ENCODE peak calls at places on chromosome 9, in five cellular contexts. B is HFFc6, A is heart right ventricle, G is colonic mucosa, H is AG04449. D is an unnamed sample.

GRCh38 chr9:102911185-102911584 is 83.9 kb upstream of the CYLC2 start:
- DNase-seq in G (no peak), B (no peak), H (no peak), A (no peak), D (no peak)

GRCh38 chr9:95197692-95198271 is 119.7 kb downstream of the FANCC start:
- DNase-seq in A (no peak), B (peak), G (no peak), H (peak), D (no peak)

GRCh38 chr9:89871871-89872331 is 267.1 kb downstream of the GADD45G start:
- DNase-seq in A (peak), G (no peak), B (no peak), H (no peak), D (no peak)

GRCh38 chr9:34612788-34613390 is 992 bp upstream of the RPP25L start:
- DNase-seq in B (peak), A (peak), H (no peak), G (peak), D (peak)

GRCh38 chr9:73149371-73150067 is 2.1 kb upstream of the ANXA1 start:
- DNase-seq in A (no peak), H (peak), G (no peak), B (peak), D (no peak)

GRCh38 chr9:129887210-129888084 is 52.2 kb downstream of the USP20 start:
- DNase-seq in H (no peak), B (peak), G (no peak), A (peak), D (no peak)

GRCh38 chr9:7656648-7657047 is 142.9 kb downstream of the DMAC1 start:
- DNase-seq in A (peak), B (no peak), H (no peak), G (peak), D (peak)

GRCh38 chr9:84500218-84500617 is 159.7 kb upstream of the SLC28A3 start:
- DNase-seq in H (no peak), A (no peak), G (no peak), B (no peak), D (no peak)

GRCh38 chr9:100515578-100516494 is 42.9 kb downstream of the TMEFF1 start:
- DNase-seq in B (no peak), A (no peak), G (no peak), H (no peak), D (no peak)

GRCh38 chr9:87034891-87035290 is 87.6 kb upstream of the GAS1 start:
- DNase-seq in H (no peak), A (no peak), B (no peak), G (no peak), D (no peak)

GRCh38 chr9:29799227-29799626 is 2225.9 kb upstream of the C9orf72 start:
- DNase-seq in H (no peak), G (no peak), A (no peak), B (no peak), D (no peak)

GRCh38 chr9:4235951-4236804 is 63.7 kb downstream of the GLIS3 start:
- DNase-seq in H (no peak), A (no peak), G (no peak), B (peak), D (peak)

GRCh38 chr9:132768932-132769894 is 98.9 kb downstream of the GTF3C4 start:
- DNase-seq in B (peak), G (peak), A (peak), H (no peak), D (peak)

GRCh38 chr9:89278997-89279739 is 31.8 kb upstream of the CKS2 start:
- DNase-seq in G (peak), H (peak), B (peak), A (peak), D (peak)

GRCh38 chr9:97984188-97985057 is 1.3 kb downstream of the ANP32B start:
- DNase-seq in G (peak), A (peak), B (peak), H (no peak), D (peak)

GRCh38 chr9:4923580-4924544 is 61.2 kb upstream of the JAK2 start:
- DNase-seq in H (no peak), B (peak), A (no peak), G (no peak), D (peak)

GRCh38 chr9:35481347-35481975 is 8.4 kb upstream of the RUSC2 start:
- DNase-seq in G (peak), H (no peak), B (peak), A (peak), D (peak)

GRCh38 chr9:127213859-127214258 is 50.7 kb upstream of the GARNL3 start:
- DNase-seq in G (no peak), B (no peak), H (no peak), A (no peak), D (no peak)

GRCh38 chr9:112380102-112380581 is at the start of gene HSDL2:
- DNase-seq in A (peak), H (no peak), B (peak), G (peak), D (no peak)

GRCh38 chr9:131524578-131525315 is 6.3 kb downstream of the UCK1 start:
- DNase-seq in A (no peak), B (peak), H (no peak), G (no peak), D (no peak)

GRCh38 chr9:68637020-68637419 is 68.0 kb upstream of the PIP5K1B start:
- DNase-seq in G (peak), H (no peak), A (no peak), B (no peak), D (peak)

GRCh38 chr9:90290716-90291485 is 351.7 kb downstream of the DIRAS2 start:
- DNase-seq in A (no peak), G (no peak), B (no peak), H (no peak), D (no peak)

GRCh38 chr9:95024097-95024671 is 293.3 kb downstream of the FANCC start:
- DNase-seq in G (no peak), H (no peak), B (no peak), A (no peak), D (no peak)

GRCh38 chr9:99445377-99445891 is 223.4 kb downstream of the SEC61B start:
- DNase-seq in G (no peak), A (peak), B (peak), H (peak), D (no peak)

GRCh38 chr9:108991479-108991878 is 21.8 kb downstream of the CTNNAL1 start:
- DNase-seq in G (no peak), B (no peak), H (no peak), A (no peak), D (no peak)

GRCh38 chr9:131583342-131583645 is 38.0 kb downstream of the PRRT1B start:
- DNase-seq in G (no peak), A (no peak), B (no peak), H (no peak), D (no peak)

GRCh38 chr9:101026824-101027223 is 1.7 kb upstream of the PLPPR1 start:
- DNase-seq in A (no peak), H (no peak), B (no peak), G (peak), D (no peak)

GRCh38 chr9:22256381-22256780 is 190.2 kb upstream of the DMRTA1 start:
- DNase-seq in B (no peak), A (no peak), H (no peak), G (no peak), D (no peak)

GRCh38 chr9:124209279-124209678 is 48.5 kb upstream of the NEK6 start:
- DNase-seq in A (no peak), B (no peak), G (no peak), H (no peak), D (no peak)

GRCh38 chr9:85940832-85941616 is at the start of gene NAA35:
- DNase-seq in H (peak), A (peak), B (peak), G (peak), D (peak)
- TF ChIP-seq CTCF in H (no peak), A (no peak), B (no peak), G (no peak), D (no peak)

GRCh38 chr9:79233542-79233941 is 338.2 kb upstream of the TLE4 start:
- DNase-seq in G (no peak), A (no peak), H (no peak), B (peak), D (no peak)
- TF ChIP-seq CTCF in G (no peak), A (peak), H (peak), B (peak), D (no peak)

GRCh38 chr9:36535106-36535505 is 37.6 kb upstream of the MELK start:
- DNase-seq in B (no peak), A (no peak), G (no peak), H (no peak), D (no peak)

GRCh38 chr9:36532353-36532752 is 40.3 kb upstream of the MELK start:
- DNase-seq in B (no peak), H (no peak), A (no peak), G (no peak), D (no peak)

GRCh38 chr9:36542355-36542754 is 30.3 kb upstream of the MELK start:
- DNase-seq in B (no peak), G (no peak), H (no peak), A (no peak), D (no peak)

DNA sequence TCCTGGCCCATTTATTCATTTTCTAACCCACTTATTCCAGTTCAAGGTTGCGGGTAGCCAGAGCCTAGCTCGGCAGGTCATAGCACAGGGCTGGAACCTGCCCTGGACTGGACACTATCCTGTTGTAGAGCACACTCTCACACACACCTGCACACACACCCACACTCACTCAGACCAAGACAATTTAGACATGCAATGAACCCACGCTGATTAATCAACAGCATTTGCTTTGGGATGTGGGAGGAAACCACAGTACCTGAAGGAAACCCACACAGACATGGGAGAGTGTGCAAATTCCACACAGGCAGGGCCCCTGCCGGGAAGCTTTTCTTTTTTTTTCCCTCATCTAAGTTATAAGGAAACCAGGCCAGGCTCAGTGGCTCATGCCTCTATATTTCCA is 34.8 kb upstream of the MELK start:
- DNase-seq in G (no peak), B (no peak), A (no peak), H (no peak), D (no peak)
- TF ChIP-seq CTCF in G (no peak), B (no peak), A (no peak), H (no peak), D (no peak)

GRCh38 chr9:33013962-33014664 is 11.0 kb upstream of the DNAJA1 start:
- DNase-seq in B (no peak), G (no peak), H (no peak), A (no peak), D (no peak)
- TF ChIP-seq CTCF in B (no peak), G (no peak), H (no peak), A (no peak), D (no peak)

GRCh38 chr9:25964239-25964638 is 286.0 kb upstream of the TUSC1 start:
- DNase-seq in B (peak), G (peak), A (no peak), H (peak), D (no peak)
- TF ChIP-seq CTCF in B (peak), G (no peak), A (peak), H (peak), D (no peak)

GRCh38 chr9:2854617-2855016 is 10.7 kb upstream of the PUM3 start:
- DNase-seq in G (no peak), B (no peak), H (no peak), A (no peak), D (no peak)

GRCh38 chr9:2857564-2858198 is 13.8 kb upstream of the PUM3 start:
- DNase-seq in H (no peak), B (peak), A (peak), G (peak), D (peak)

GRCh38 chr9:2856400-2856799 is 12.5 kb upstream of the PUM3 start:
- DNase-seq in B (no peak), A (no peak), G (no peak), H (no peak), D (no peak)

GRCh38 chr9:2863831-2864230 is 19.9 kb upstream of the PUM3 start:
- DNase-seq in A (no peak), H (no peak), B (no peak), G (no peak), D (no peak)

DNA sequence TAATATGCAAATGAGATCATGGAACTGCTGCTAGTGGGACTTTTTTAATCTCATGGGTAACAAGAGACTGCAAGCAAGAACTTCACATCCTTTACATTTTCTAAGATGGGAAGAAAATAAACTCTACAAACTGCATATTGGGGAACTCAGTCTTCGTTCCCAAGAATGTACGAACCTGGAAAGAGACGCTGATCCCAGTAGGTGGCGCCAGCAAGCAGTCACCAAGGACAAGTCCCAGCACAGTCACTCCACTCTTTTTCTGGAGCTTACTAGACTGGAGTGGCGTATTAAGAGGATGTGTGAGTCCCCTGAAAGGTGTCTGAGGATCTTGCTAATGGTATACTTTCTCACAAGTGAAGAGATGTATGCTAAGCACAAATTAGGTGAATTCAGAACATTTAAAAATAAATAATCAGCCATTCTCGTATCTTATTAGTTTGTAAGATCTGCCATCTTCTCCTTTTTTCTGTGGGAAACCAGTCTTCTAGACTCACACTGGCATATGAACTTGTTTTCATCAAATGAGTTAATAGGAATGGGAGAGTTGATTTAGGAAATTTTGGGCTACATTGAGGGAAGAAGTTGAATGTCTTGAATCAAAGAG is 16.0 kb upstream of the PUM3 start:
- DNase-seq in G (peak), A (peak), B (peak), H (no peak), D (peak)
- TF ChIP-seq CTCF in G (peak), A (peak), B (peak), H (peak), D (peak)

DNA sequence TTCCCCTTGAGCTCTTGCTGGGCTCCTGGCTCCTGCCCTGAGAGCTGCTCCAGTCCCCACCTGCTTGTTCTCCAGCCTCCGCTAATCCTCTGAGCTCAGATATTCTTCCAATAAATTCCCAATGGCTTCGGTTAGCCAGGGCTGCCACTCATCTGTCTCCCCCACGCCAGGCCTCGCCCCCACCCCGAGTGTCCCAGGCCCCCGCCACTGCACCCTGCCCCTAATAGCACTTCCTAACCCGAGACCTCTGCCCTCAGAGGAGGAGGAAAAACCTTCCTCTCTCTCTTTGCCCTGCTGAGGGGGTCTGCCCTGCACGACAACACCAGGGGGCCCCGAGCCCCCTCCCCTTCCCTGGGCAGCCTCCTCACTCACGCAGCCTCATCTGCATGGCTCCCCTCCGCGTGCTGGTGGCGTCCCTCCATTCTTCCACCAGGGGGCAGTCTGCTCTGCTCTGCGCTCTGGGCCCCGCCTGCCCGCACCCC is 5.4 kb upstream of the LCN15 start:
- DNase-seq in A (no peak), G (peak), B (no peak), H (no peak), D (peak)
- TF ChIP-seq CTCF in A (peak), G (peak), B (peak), H (peak), D (no peak)